ENCODE peak calls at places on chromosomes 2 and 18, in nine cellular contexts. T is astrocyte; O is brain microvascular endothelial cell; U is GM23248; C is OCI-LY7; A is colonic mucosa; P is choroid plexus epithelial cell; Y is foreskin fibroblast; H is Jurkat, Clone E6-1. B is an unnamed sample.

GRCh38 chr18:44133483-44133882 is 547.2 kb upstream of the SETBP1 start:
- DNase-seq in Y (no peak), T (peak; percentile 65), A (no peak), U (peak; percentile 26), P (no peak), H (no peak), C (no peak), O (no peak), B (no peak)

GRCh38 chr2:648476-649424 is 28.5 kb downstream of the TMEM18 start:
- DNase-seq in U (no peak), C (no peak), A (no peak), P (no peak), O (no peak), T (no peak), Y (no peak), H (no peak), B (no peak)

GRCh38 chr18:78268226-78268625 is 711.4 kb upstream of the SALL3 start:
- DNase-seq in U (no peak), C (no peak), Y (no peak), P (no peak), T (no peak), A (no peak), O (no peak), H (no peak), B (no peak)

GRCh38 chr18:24138884-24139616 is at the start of gene CABYR:
- DNase-seq in P (peak; percentile 87), O (peak; percentile 78), Y (peak; percentile 96), U (peak; percentile 94), C (peak; percentile 6), T (peak; percentile 83), H (no peak), A (peak; percentile 72), B (peak; percentile 60)

GRCh38 chr2:166609183-166609959 is 115.3 kb upstream of the SCN7A start:
- DNase-seq in C (no peak), H (no peak), T (no peak), O (no peak), Y (no peak), A (no peak), P (no peak), U (no peak), B (no peak)

GRCh38 chr2:176103634-176104337 is 3.3 kb upstream of the HOXD11 start:
- DNase-seq in Y (no peak), P (no peak), O (no peak), H (no peak), C (no peak), T (no peak), A (no peak), U (peak; percentile 50), B (no peak)

GRCh38 chr2:81283081-81283480 is 978.5 kb upstream of the LRRTM1 start:
- DNase-seq in C (no peak), Y (no peak), P (no peak), O (no peak), H (no peak), U (no peak), T (no peak), A (no peak), B (no peak)

GRCh38 chr2:134320930-134321329 is 67.1 kb downstream of the MGAT5 start:
- DNase-seq in C (no peak), O (no peak), T (no peak), Y (no peak), H (peak; percentile 82), A (peak; percentile 25), U (no peak), P (no peak), B (peak; percentile 30)

GRCh38 chr18:74797577-74798151 is 200.0 kb downstream of the ZNF407 start:
- DNase-seq in P (no peak), C (no peak), U (peak; percentile 24), T (no peak), A (no peak), O (no peak), H (no peak), Y (no peak), B (no peak)

GRCh38 chr18:74793746-74794145 is 196.1 kb downstream of the ZNF407 start:
- DNase-seq in A (no peak), U (no peak), O (no peak), P (no peak), C (no peak), T (no peak), Y (no peak), H (no peak), B (no peak)

GRCh38 chr18:74800098-74800497 is 202.4 kb downstream of the ZNF407 start:
- DNase-seq in U (no peak), P (no peak), A (no peak), O (no peak), Y (no peak), H (no peak), C (no peak), T (no peak), B (no peak)

GRCh38 chr18:74795766-74796165 is 198.1 kb downstream of the ZNF407 start:
- DNase-seq in H (no peak), P (no peak), T (no peak), A (no peak), Y (no peak), U (no peak), C (peak; percentile 43), O (no peak), B (no peak)

GRCh38 chr18:74796928-74797576 is 199.4 kb downstream of the ZNF407 start:
- DNase-seq in O (no peak), P (peak; percentile 61), Y (peak; percentile 74), T (peak; percentile 84), H (no peak), A (no peak), C (peak; percentile 18), U (peak; percentile 67), B (no peak)
- H3K4me3 ChIP-seq in O (no peak overlapping the region), P (no peak overlapping the region), Y (peak overlapping the region; percentile 39), T (peak overlapping the region; percentile 21), H (no peak overlapping the region), A (no peak overlapping the region), C (peak overlapping the region; percentile 49), U (peak overlapping the region; percentile 59), B (no peak overlapping the region)

GRCh38 chr2:159708066-159708760 is 4.1 kb upstream of the MARCHF7 start:
- DNase-seq in P (no peak), Y (no peak), U (no peak), C (no peak), O (no peak), T (no peak), A (no peak), H (no peak), B (no peak)

GRCh38 chr2:159703491-159703890 is 8.8 kb upstream of the MARCHF7 start:
- DNase-seq in C (no peak), U (no peak), T (no peak), Y (no peak), O (no peak), A (no peak), H (no peak), P (no peak), B (no peak)

GRCh38 chr2:159710601-159711180 is 1.6 kb upstream of the MARCHF7 start:
- DNase-seq in O (peak; percentile 39), Y (peak; percentile 21), T (peak; percentile 75), H (no peak), C (no peak), A (no peak), P (peak; percentile 71), U (peak; percentile 46), B (no peak)

GRCh38 chr2:159711562-159712193 is 628 bp upstream of the MARCHF7 start:
- DNase-seq in A (no peak), Y (no peak), C (no peak), T (peak; percentile 66), O (peak; percentile 57), H (peak; percentile 81), U (no peak), P (no peak), B (no peak)

DNA sequence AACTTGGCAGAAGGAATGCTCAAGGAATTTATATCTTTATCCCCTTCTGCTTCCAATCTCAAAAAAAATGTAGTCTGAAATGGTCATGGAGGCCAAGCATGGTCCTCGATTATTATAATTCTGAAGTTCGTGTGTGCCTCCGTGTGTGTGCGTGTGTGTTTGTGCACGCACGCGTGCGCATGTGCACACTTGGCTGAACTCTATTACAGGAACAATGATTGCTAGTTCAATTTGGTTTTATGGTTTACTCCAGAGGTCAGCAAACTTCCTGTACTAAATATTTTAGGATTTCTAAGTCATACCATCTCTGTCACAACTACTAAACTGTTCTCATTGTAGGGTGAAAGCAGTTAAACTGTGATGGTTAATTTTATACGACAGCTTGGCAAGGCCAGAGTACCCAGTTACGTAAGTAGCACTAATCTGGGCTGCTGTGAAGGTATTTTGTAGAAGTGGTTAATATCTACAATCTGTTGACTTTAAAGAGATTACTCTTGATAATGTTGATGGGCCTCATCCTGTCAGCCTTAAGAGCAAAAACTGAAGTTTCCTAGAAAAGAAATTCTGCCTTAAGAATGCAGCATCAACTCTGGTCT is 5.8 kb upstream of the MARCHF7 start:
- DNase-seq in A (no peak), P (peak; percentile 19), H (no peak), U (no peak), T (peak; percentile 17), Y (peak; percentile 28), C (no peak), O (no peak), B (no peak)
- H3K4me3 ChIP-seq in A (no peak overlapping the region), P (no peak overlapping the region), H (no peak overlapping the region), U (no peak overlapping the region), T (no peak overlapping the region), Y (no peak overlapping the region), C (no peak overlapping the region), O (no peak overlapping the region), B (no peak overlapping the region)

DNA sequence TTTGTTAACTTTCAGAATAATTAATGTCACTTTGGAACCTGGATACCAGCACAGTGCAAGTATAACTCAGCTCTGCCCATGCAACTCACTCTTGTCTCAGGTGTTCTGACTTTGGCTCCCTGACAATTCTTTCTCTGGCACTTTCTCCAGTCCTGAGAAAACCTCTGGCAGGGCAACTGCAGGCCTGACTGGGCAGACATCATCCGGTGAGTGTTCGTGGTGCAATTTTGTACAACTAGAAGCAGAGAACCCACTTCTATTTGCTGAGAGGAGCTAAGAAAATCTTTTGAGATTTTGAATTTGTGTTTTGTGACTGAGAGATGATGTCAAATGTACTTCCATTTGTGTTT is 142.9 kb downstream of the AQP4 start:
- DNase-seq in C (no peak), A (no peak), Y (no peak), T (no peak), U (no peak), H (no peak), P (no peak), O (no peak), B (no peak)
- H3K4me3 ChIP-seq in C (no peak overlapping the region), A (no peak overlapping the region), Y (no peak overlapping the region), T (no peak overlapping the region), U (no peak overlapping the region), H (no peak overlapping the region), P (no peak overlapping the region), O (no peak overlapping the region), B (no peak overlapping the region)

GRCh38 chr2:38747007-38747424 is 4.1 kb downstream of the SRSF7 start:
- DNase-seq in T (no peak), Y (no peak), O (no peak), C (no peak), P (no peak), H (no peak), A (no peak), U (no peak), B (no peak)

GRCh38 chr2:38748857-38749804 is 2.0 kb downstream of the SRSF7 start:
- DNase-seq in A (no peak), H (no peak), U (peak; percentile 40), C (no peak), O (no peak), Y (no peak), T (no peak), P (no peak), B (no peak)

GRCh38 chr2:38750011-38750792 is 959 bp downstream of the SRSF7 start:
- DNase-seq in A (peak; percentile 68), U (peak; percentile 79), O (no peak), P (peak; percentile 42), T (no peak), Y (peak; percentile 80), H (no peak), C (peak; percentile 66), B (peak; percentile 67)

GRCh38 chr2:38748391-38748790 is 2.8 kb downstream of the SRSF7 start:
- DNase-seq in P (no peak), C (no peak), H (no peak), U (no peak), Y (no peak), T (no peak), A (no peak), O (no peak), B (no peak)

GRCh38 chr2:38747819-38748218 is 3.3 kb downstream of the SRSF7 start:
- DNase-seq in H (no peak), Y (no peak), U (no peak), C (no peak), A (no peak), P (no peak), O (no peak), T (no peak), B (no peak)
- H3K4me3 ChIP-seq in H (no peak overlapping the region), Y (no peak overlapping the region), U (no peak overlapping the region), C (peak overlapping the region; percentile 14), A (no peak overlapping the region), P (no peak overlapping the region), O (no peak overlapping the region), T (no peak overlapping the region), B (peak overlapping the region; percentile 11)